ENCODE peak calls at places on chromosomes 5 and 9, in seven cellular contexts. Z, X, S, T, O, D and I are unnamed samples.

GRCh38 chr5:86797677-86798076 is 179.9 kb downstream of the COX7C start:
- DNase-seq in Z (no peak), X (no peak), S (no peak), T (no peak), O (peak; percentile 36), D (no peak), I (no peak)

GRCh38 chr5:67361932-67362729 is 165.5 kb upstream of the CD180 start:
- DNase-seq in Z (no peak), X (no peak), S (no peak), T (no peak), O (no peak), D (peak; percentile 73), I (no peak)

GRCh38 chr9:135971892-135972291 is 10.7 kb upstream of the UBAC1 start:
- DNase-seq in Z (no peak), X (no peak), S (peak; percentile 94), T (no peak), O (peak; percentile 84), D (no peak), I (no peak)

GRCh38 chr9:5870691-5871090 is 20.0 kb upstream of the MLANA start:
- DNase-seq in Z (no peak), X (no peak), S (no peak), T (no peak), O (no peak), D (no peak), I (no peak)

GRCh38 chr9:16307626-16308195 is 562.8 kb downstream of the BNC2 start:
- DNase-seq in Z (no peak), X (no peak), S (no peak), T (no peak), O (no peak), D (no peak), I (no peak)

GRCh38 chr5:53166101-53166500 is 56.5 kb upstream of the MOCS2 start:
- DNase-seq in Z (no peak), X (no peak), S (no peak), T (no peak), O (no peak), D (peak; percentile 34), I (no peak)

GRCh38 chr9:136538599-136539426 is 7.0 kb downstream of the NOTCH1 start:
- DNase-seq in Z (no peak), X (no peak), S (no peak), T (no peak), O (no peak), D (no peak), I (no peak)

GRCh38 chr5:130605200-130605599 is 559.9 kb downstream of the HINT1 start:
- DNase-seq in Z (no peak), X (no peak), S (no peak), T (no peak), O (peak; percentile 57), D (no peak), I (no peak)

GRCh38 chr5:145587308-145588071 is 247.7 kb downstream of the PRELID2 start:
- DNase-seq in Z (no peak), X (no peak), S (peak; percentile 78), T (peak; percentile 79), O (peak; percentile 65), D (peak; percentile 81), I (peak; percentile 21)

GRCh38 chr9:119278138-119278537 is 91.1 kb downstream of the BRINP1 start:
- DNase-seq in Z (no peak), X (no peak), S (no peak), T (no peak), O (no peak), D (no peak), I (no peak)

DNA sequence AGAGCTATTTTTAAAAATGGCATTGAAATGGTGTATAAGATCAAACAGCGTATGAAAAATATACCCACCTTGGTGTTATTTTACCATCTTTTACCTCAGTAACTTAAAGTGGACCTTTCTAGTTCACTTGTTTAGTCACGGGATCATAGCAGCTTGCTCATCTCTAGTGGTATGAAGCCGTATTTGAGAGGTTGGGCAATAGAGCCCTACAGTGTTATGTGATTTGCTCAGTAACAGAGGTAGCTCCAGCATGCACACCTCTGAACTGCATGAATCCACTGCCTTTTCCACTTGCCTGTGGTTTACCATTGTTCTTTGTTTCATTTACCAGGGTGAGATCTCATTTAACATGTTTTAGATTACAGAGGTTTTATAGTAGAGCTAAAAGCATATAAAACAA is 134.4 kb downstream of the ATG10 start:
- DNase-seq in Z (no peak), X (no peak), S (no peak), T (no peak), O (no peak), D (no peak), I (no peak)
- H3K4me3 ChIP-seq in Z (no peak overlapping the region), X (no peak overlapping the region), S (no peak overlapping the region), T (no peak overlapping the region), O (no peak overlapping the region), D (no peak overlapping the region), I (no peak overlapping the region)

DNA sequence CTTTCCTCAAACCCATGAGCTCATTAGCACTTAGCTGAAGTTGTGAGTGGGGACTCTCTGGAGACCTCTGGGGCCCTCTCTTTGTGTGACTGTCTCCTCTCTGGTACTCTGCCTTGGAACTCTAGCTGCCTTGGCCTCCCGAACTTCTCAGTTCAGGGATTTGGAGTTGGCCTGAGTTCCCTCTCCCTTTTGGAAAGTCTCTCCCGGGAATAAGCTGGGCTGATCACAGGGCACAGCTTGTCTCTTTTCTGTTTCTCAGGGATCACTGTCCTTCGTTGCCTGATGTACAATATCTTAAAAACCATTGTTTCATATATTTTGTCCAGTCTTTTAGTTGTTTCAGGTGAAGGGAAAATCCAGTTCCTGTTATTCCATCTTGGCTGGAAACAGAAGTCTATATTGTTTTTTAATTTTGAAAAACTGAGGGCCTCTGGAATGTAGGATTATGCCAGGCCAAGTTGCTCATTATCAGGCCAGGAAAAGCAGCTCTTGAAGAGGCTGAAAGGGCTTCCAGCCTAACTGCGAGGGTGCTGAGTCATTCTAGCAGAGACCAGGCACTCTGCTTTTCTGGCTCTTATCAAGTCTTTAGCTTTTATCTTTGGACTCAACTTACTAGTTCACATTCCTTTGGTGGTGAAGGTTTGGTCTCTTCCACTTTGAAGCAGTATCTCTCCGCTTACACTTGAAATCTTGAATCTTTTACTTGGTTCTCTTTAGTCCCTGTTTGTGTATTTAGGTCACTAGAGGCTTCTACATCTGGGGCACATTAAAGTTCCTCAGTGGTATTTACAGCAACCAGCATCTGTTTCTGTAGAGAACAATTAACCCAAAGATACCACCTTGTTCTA is 8.4 kb upstream of the RGS3 start:
- DNase-seq in Z (peak; percentile 41), X (peak; percentile 84), S (peak; percentile 85), T (peak; percentile 61), O (peak; percentile 39), D (peak; percentile 83), I (peak; percentile 36)
- H3K4me3 ChIP-seq in Z (no peak overlapping the region), X (no peak overlapping the region), S (no peak overlapping the region), T (no peak overlapping the region), O (no peak overlapping the region), D (no peak overlapping the region), I (no peak overlapping the region)

DNA sequence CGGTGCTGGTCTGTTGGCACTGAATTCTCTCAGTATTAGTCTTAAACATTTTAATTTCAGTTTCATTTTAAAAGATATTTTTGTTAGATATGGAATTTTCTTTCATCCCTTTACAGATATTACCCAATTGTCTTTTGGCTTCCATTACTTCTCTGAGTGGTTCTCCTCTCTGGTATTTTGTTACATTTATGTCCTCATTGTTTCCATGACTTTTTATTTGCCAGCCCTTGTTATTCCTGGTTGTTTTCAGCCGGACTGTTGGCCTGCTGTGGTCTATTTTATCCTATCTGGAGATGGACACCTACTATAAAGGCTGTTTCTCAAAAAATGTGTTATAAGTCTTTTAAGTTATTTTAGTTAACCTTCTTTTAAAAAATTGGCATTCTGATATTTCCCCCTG is 117.2 kb downstream of the ARHGEF28 start:
- DNase-seq in Z (no peak), X (no peak), S (no peak), T (no peak), O (no peak), D (no peak), I (no peak)
- H3K4me3 ChIP-seq in Z (no peak overlapping the region), X (no peak overlapping the region), S (no peak overlapping the region), T (no peak overlapping the region), O (no peak overlapping the region), D (no peak overlapping the region), I (no peak overlapping the region)

GRCh38 chr5:177601577-177602457 is 1.9 kb downstream of the B4GALT7 start:
- DNase-seq in Z (no peak), X (no peak), S (no peak), T (no peak), O (peak; percentile 31), D (no peak), I (no peak)

GRCh38 chr5:177603631-177604030 is 3.7 kb downstream of the B4GALT7 start:
- DNase-seq in Z (no peak), X (no peak), S (no peak), T (no peak), O (no peak), D (no peak), I (no peak)

GRCh38 chr5:177602458-177602830 is 2.5 kb downstream of the B4GALT7 start:
- DNase-seq in Z (no peak), X (no peak), S (no peak), T (no peak), O (no peak), D (no peak), I (no peak)

GRCh38 chr5:177600458-177601018 is 606 bp downstream of the B4GALT7 start:
- DNase-seq in Z (no peak), X (no peak), S (no peak), T (no peak), O (peak; percentile 24), D (no peak), I (no peak)

GRCh38 chr5:177601126-177601525 is 1.2 kb downstream of the B4GALT7 start:
- DNase-seq in Z (no peak), X (no peak), S (no peak), T (no peak), O (no peak), D (no peak), I (no peak)
- H3K4me3 ChIP-seq in Z (peak overlapping the region; percentile 93), X (no peak overlapping the region), S (peak overlapping the region; percentile 96), T (peak overlapping the region; percentile 83), O (peak overlapping the region; percentile 99), D (peak overlapping the region; percentile 81), I (peak overlapping the region; percentile 89)